ENCODE peak calls at places on chromosomes 16 and 17, in seven cellular contexts. A, O, T, D, H, Y and W are unnamed samples.

GRCh38 chr16:14284930-14285541 is 213.9 kb downstream of the MRTFB start:
- DNase-seq in A (peak), O (no peak), T (no peak), D (no peak), H (peak), Y (peak), W (no peak)

GRCh38 chr16:67655363-67655762 is 4.7 kb downstream of the ACD start:
- DNase-seq in A (no peak), O (no peak), T (no peak), D (no peak), H (no peak), Y (no peak), W (no peak)

GRCh38 chr17:58902312-58902711 is 146.7 kb downstream of the PPM1E start:
- DNase-seq in A (no peak), O (no peak), T (no peak), D (no peak), H (no peak), Y (no peak), W (no peak)

GRCh38 chr16:69217433-69217832 is 30.5 kb downstream of the SNTB2 start:
- DNase-seq in A (no peak), O (no peak), T (no peak), D (peak), H (peak), Y (peak), W (peak)

GRCh38 chr17:44219126-44219635 is 294 bp downstream of the UBTF start:
- DNase-seq in A (peak), O (peak), T (peak), D (peak), H (peak), Y (peak), W (peak)

GRCh38 chr16:86608301-86608747 is 30.0 kb downstream of the FOXL1 start:
- DNase-seq in A (no peak), O (no peak), T (no peak), D (peak), H (no peak), Y (peak), W (peak)

GRCh38 chr17:13120864-13121263 is 103.0 kb upstream of the ELAC2 start:
- DNase-seq in A (no peak), O (no peak), T (no peak), D (no peak), H (no peak), Y (no peak), W (no peak)

GRCh38 chr17:75523647-75524046 is 1.9 kb upstream of the LLGL2 start:
- DNase-seq in A (no peak), O (no peak), T (no peak), D (no peak), H (no peak), Y (no peak), W (no peak)

GRCh38 chr17:64053101-64053500 is 32.7 kb upstream of the ICAM2 start:
- DNase-seq in A (no peak), O (no peak), T (no peak), D (no peak), H (no peak), Y (no peak), W (no peak)

GRCh38 chr17:28901866-28902818 is 737 bp downstream of the DHRS13 start:
- DNase-seq in A (peak), O (peak), T (no peak), D (no peak), H (no peak), Y (peak), W (peak)

GRCh38 chr16:84360170-84360569 is 8.2 kb upstream of the ATP2C2 start:
- DNase-seq in A (no peak), O (peak), T (no peak), D (peak), H (peak), Y (peak), W (peak)

GRCh38 chr17:39921323-39921722 is 2.9 kb upstream of the GSDMB start:
- DNase-seq in A (no peak), O (peak), T (no peak), D (no peak), H (no peak), Y (no peak), W (no peak)

GRCh38 chr16:28867241-28867640 is 3.6 kb downstream of the SH2B1 start:
- DNase-seq in A (no peak), O (no peak), T (no peak), D (no peak), H (no peak), Y (no peak), W (no peak)

GRCh38 chr17:36463916-36464764 is 22.3 kb upstream of the ZNHIT3 start:
- DNase-seq in A (peak), O (peak), T (no peak), D (peak), H (peak), Y (peak), W (peak)

GRCh38 chr17:740240-741055 is 8.1 kb downstream of the TLCD3A start:
- DNase-seq in A (peak), O (peak), T (no peak), D (peak), H (no peak), Y (no peak), W (no peak)

GRCh38 chr16:85662036-85662812 is 26.5 kb downstream of the GINS2 start:
- DNase-seq in A (no peak), O (no peak), T (no peak), D (no peak), H (no peak), Y (no peak), W (no peak)

GRCh38 chr17:55549140-55549539 is 37.9 kb upstream of the SMIM36 start:
- DNase-seq in A (peak), O (no peak), T (no peak), D (no peak), H (no peak), Y (peak), W (peak)

GRCh38 chr17:44932096-44932495 is 15.5 kb downstream of the KIF18B start:
- DNase-seq in A (no peak), O (no peak), T (peak), D (no peak), H (no peak), Y (no peak), W (no peak)

GRCh38 chr17:78012428-78012827 is 53.9 kb downstream of the TNRC6C start:
- DNase-seq in A (no peak), O (no peak), T (no peak), D (no peak), H (no peak), Y (no peak), W (no peak)

GRCh38 chr17:49277638-49278037 is 47.1 kb upstream of the PHOSPHO1 start:
- DNase-seq in A (no peak), O (no peak), T (peak), D (no peak), H (no peak), Y (no peak), W (no peak)

GRCh38 chr16:57938936-57939871 is 31.7 kb downstream of the CNGB1 start:
- DNase-seq in A (no peak), O (no peak), T (peak), D (peak), H (peak), Y (peak), W (peak)

GRCh38 chr17:38456031-38456815 is 28.0 kb downstream of the ARHGAP23 start:
- DNase-seq in A (no peak), O (no peak), T (no peak), D (no peak), H (no peak), Y (peak), W (no peak)

GRCh38 chr17:81722184-81723120 is 10.4 kb downstream of the SLC25A10 start:
- DNase-seq in A (no peak), O (no peak), T (no peak), D (peak), H (no peak), Y (no peak), W (no peak)

GRCh38 chr17:63082952-63083351 is 116.9 kb downstream of the TANC2 start:
- DNase-seq in A (no peak), O (no peak), T (no peak), D (no peak), H (peak), Y (peak), W (peak)

GRCh38 chr17:66423436-66423922 is 121.1 kb downstream of the PRKCA start:
- DNase-seq in A (no peak), O (no peak), T (no peak), D (no peak), H (peak), Y (peak), W (peak)

GRCh38 chr17:38353668-38354067 is 2.0 kb downstream of the SOCS7 start:
- DNase-seq in A (no peak), O (no peak), T (no peak), D (no peak), H (no peak), Y (no peak), W (no peak)

GRCh38 chr16:53041196-53041977 is 11.3 kb downstream of the CHD9NB start:
- DNase-seq in A (no peak), O (no peak), T (no peak), D (no peak), H (peak), Y (peak), W (peak)

GRCh38 chr17:80959330-80960036 is 32.2 kb upstream of the CHMP6 start:
- DNase-seq in A (no peak), O (no peak), T (peak), D (peak), H (peak), Y (peak), W (peak)

GRCh38 chr17:66673668-66674276 is 161.1 kb upstream of the CACNG5 start:
- DNase-seq in A (no peak), O (peak), T (no peak), D (peak), H (peak), Y (peak), W (peak)

GRCh38 chr17:32912218-32912897 is 15.6 kb upstream of the TMEM98 start:
- DNase-seq in A (no peak), O (no peak), T (peak), D (peak), H (peak), Y (peak), W (peak)

GRCh38 chr17:5864910-5865657 is 205.1 kb upstream of the WSCD1 start:
- DNase-seq in A (no peak), O (no peak), T (no peak), D (no peak), H (no peak), Y (no peak), W (no peak)

GRCh38 chr17:17817552-17817947 is 19.2 kb downstream of the SREBF1 start:
- DNase-seq in A (no peak), O (no peak), T (no peak), D (no peak), H (no peak), Y (no peak), W (no peak)